ENCODE peak calls at places on chromosomes 7 and 10, in six cellular contexts. Y is IMR-90, O is H9, M is neuronal stem cell, K is trophoblast cell, A is H1. C is an unnamed sample.
A peak's percentile ranks its signal among the peaks of the same experiment; 100 is the strongest.

GRCh38 chr10:4470231-4470840 is 355.7 kb upstream of the AKR1E2 start:
- DNase-seq in A (no peak), O (no peak), K (peak; percentile 91), M (no peak), Y (peak; percentile 92), C (peak; percentile 49)

GRCh38 chr10:113961261-113961938 is 82.3 kb upstream of the ADRB1 start:
- DNase-seq in M (no peak), K (no peak), O (no peak), Y (no peak), A (no peak), C (no peak)

GRCh38 chr10:97861351-97861750 is 11.7 kb downstream of the GOLGA7B start:
- DNase-seq in Y (peak; percentile 44), A (no peak), K (peak; percentile 8), M (no peak), O (no peak), C (peak; percentile 23)

GRCh38 chr7:98252655-98253054 is 623 bp upstream of the TECPR1 start:
- DNase-seq in A (no peak), O (no peak), M (no peak), K (no peak), Y (peak; percentile 11), C (no peak)

GRCh38 chr7:78134256-78134655 is 335.7 kb downstream of the PHTF2 start:
- DNase-seq in Y (peak; percentile 88), O (no peak), A (no peak), M (no peak), K (peak; percentile 62), C (peak; percentile 63)

GRCh38 chr10:35778344-35778743 is 136.2 kb upstream of the FZD8 start:
- DNase-seq in Y (no peak), A (no peak), K (no peak), O (no peak), M (no peak), C (no peak)

GRCh38 chr10:45075821-45076220 is 75.1 kb downstream of the ZNF22 start:
- DNase-seq in M (no peak), Y (no peak), K (no peak), A (no peak), O (no peak), C (no peak)

GRCh38 chr7:23012797-23013714 is 874 bp downstream of the HYCC1 start:
- DNase-seq in A (no peak), O (peak; percentile 44), M (peak; percentile 33), K (peak; percentile 55), Y (no peak), C (peak; percentile 43)

GRCh38 chr10:118900617-118901016 is 128.9 kb upstream of the NANOS1 start:
- DNase-seq in Y (no peak), A (no peak), M (no peak), K (no peak), O (no peak), C (no peak)

GRCh38 chr10:125639846-125640245 is 43.1 kb downstream of the TEX36 start:
- DNase-seq in K (peak; percentile 76), M (no peak), Y (no peak), A (no peak), O (no peak), C (no peak)

GRCh38 chr10:1159131-1160061 is 103.2 kb downstream of the WDR37 start:
- DNase-seq in O (no peak), Y (peak; percentile 58), A (no peak), M (no peak), K (peak; percentile 68), C (no peak)

GRCh38 chr10:1156921-1157614 is 100.9 kb downstream of the WDR37 start:
- DNase-seq in K (no peak), O (no peak), M (no peak), A (no peak), Y (no peak), C (no peak)

GRCh38 chr10:1156616-1156886 is 100.4 kb downstream of the WDR37 start:
- DNase-seq in Y (no peak), O (no peak), K (no peak), M (no peak), A (no peak), C (no peak)

GRCh38 chr10:1157615-1157933 is 101.4 kb downstream of the WDR37 start:
- DNase-seq in O (no peak), Y (no peak), K (no peak), M (no peak), A (no peak), C (no peak)

GRCh38 chr10:1158066-1158465 is 101.9 kb downstream of the WDR37 start:
- DNase-seq in Y (no peak), M (no peak), K (no peak), O (no peak), A (no peak), C (no peak)
- H2AK5ac ChIP-seq in Y (no peak overlapping the region), M (no peak overlapping the region), K (no peak overlapping the region), O (no peak overlapping the region), A (no peak overlapping the region), C (no peak overlapping the region)

GRCh38 chr7:28684729-28685211 is 272.5 kb downstream of the CREB5 start:
- DNase-seq in M (no peak), A (no peak), K (no peak), O (no peak), Y (no peak), C (no peak)

GRCh38 chr7:28681693-28682092 is 269.4 kb downstream of the CREB5 start:
- DNase-seq in O (no peak), Y (no peak), M (no peak), A (no peak), K (no peak), C (no peak)

GRCh38 chr7:28685291-28685659 is 272.9 kb downstream of the TRIL start:
- DNase-seq in O (no peak), A (no peak), K (no peak), M (no peak), Y (no peak), C (no peak)

GRCh38 chr7:28682136-28682535 is 269.8 kb downstream of the CREB5 start:
- DNase-seq in K (no peak), M (no peak), O (no peak), Y (no peak), A (no peak), C (no peak)

DNA sequence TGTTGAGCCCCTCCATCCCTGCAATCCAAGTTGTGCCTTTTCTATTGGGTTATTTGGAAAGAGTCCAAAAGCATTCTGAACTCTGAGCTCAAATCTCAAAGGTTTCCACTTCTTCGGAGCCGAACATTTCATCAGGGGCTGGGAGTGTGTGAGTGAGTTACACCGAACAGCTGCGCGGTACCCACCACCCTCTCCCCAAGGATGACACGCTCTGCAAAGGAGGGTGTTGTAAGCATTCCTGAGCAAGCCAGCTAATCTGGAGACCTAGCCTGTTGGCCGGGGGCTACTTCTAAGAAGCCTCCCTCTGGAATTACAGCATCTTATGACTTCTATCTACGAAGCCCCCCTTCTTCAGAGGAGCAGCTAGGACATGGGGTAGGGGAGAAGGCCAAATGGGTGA is 270.5 kb downstream of the CREB5 start:
- DNase-seq in Y (no peak), A (no peak), M (no peak), K (no peak), O (no peak), C (no peak)
- H4K91ac ChIP-seq in Y (no peak overlapping the region), A (no peak overlapping the region), M (no peak overlapping the region), K (peak overlapping the region; percentile 4), O (no peak overlapping the region), C (no peak overlapping the region)

GRCh38 chr10:69865450-69865849 is 63.7 kb downstream of the COL13A1 start:
- DNase-seq in Y (no peak), K (peak; percentile 3), O (no peak), A (no peak), M (no peak), C (no peak)

GRCh38 chr10:69866246-69866687 is 64.6 kb downstream of the COL13A1 start:
- DNase-seq in Y (no peak), O (no peak), M (no peak), K (no peak), A (no peak), C (no peak)

GRCh38 chr10:69862882-69863530 is 61.3 kb downstream of the COL13A1 start:
- DNase-seq in Y (no peak), K (no peak), A (no peak), O (no peak), M (no peak), C (no peak)

GRCh38 chr10:69863580-69863979 is 61.9 kb downstream of the COL13A1 start:
- DNase-seq in M (no peak), K (no peak), A (no peak), Y (peak; percentile 77), O (no peak), C (peak; percentile 66)

GRCh38 chr10:69864321-69864720 is 62.6 kb downstream of the COL13A1 start:
- DNase-seq in O (no peak), K (no peak), Y (peak; percentile 93), M (no peak), A (no peak), C (peak; percentile 78)
- H3K4me1 ChIP-seq in O (peaks cover 20% of the 10 kb centered on the region), K (peaks cover 3% of the 10 kb centered on the region), Y (peaks cover 37% of the 10 kb centered on the region), M (peaks cover 30% of the 10 kb centered on the region), A (peaks cover 58% of the 10 kb centered on the region), C (peaks cover 51% of the 10 kb centered on the region)

DNA sequence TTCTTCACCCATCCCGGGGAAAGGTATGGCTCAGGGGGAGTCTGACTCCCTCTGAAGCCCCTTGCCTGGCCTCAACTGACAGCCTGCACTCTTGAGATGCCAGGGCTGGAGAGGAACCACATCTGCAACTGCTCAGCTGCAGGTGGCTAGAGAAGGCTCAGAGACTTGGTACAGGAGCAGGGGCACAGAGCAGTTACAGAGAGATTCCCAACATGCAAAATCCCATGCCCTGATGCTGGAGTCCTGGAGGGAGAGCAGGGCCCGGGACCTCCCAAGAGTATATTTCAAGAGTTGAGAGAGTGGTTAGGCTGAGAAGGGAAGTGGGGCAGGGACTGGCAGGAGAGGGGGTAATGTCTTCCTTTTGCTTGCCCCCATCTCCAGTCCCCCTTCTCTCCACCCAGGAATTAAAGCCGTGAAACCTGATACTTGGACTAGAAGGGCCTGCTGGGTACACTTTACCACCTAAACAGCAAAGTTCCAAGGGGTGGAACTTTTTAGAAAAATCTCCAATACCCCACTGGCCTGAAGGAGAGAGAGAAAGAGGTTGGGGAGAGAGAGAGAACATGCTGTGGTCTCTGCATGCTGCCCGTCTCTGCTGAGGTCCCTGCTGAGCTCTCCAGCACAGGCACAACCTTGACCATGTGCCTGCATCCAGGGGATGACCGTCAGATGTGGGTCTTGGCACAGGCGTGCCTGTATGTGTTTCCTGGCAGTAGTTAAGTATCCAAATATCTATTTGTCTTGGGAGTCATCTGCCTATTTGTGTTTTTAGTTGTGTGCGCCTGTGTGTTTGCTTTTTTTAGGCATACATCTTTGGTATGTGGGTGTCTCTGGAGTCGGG is 2.1 kb upstream of the UNC5B start:
- DNase-seq in Y (no peak), A (no peak), O (no peak), K (no peak), M (no peak), C (no peak)
- H2AK5ac ChIP-seq in Y (no peak overlapping the region), A (peak overlapping the region; percentile 17), O (no peak overlapping the region), K (no peak overlapping the region), M (no peak overlapping the region), C (no peak overlapping the region)

DNA sequence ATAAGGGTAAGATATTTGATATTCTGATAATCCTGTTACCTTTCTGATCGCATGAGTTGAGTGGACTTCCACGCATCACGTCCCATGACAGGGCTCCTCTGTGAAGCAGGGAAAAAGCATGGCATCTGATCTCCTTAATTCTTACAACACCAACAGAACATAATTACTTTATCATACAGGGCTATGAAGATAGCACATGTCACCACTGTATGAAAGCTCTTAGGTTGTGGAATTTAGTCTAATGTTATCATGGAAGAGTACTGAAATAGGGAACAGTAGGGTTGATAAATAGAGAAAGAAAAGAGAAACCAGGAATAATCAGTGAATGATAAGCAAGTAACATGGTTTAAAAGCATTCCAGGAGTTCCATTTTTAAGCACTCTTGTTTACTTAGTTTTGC is 212.0 kb downstream of the CACNB2 start:
- DNase-seq in M (no peak), A (no peak), Y (no peak), O (no peak), K (no peak), C (no peak)
- H4K91ac ChIP-seq in M (no peak overlapping the region), A (no peak overlapping the region), Y (no peak overlapping the region), O (no peak overlapping the region), K (no peak overlapping the region), C (no peak overlapping the region)

GRCh38 chr10:102781089-102781920 is 37.6 kb downstream of the WBP1L start:
- DNase-seq in K (no peak), O (no peak), Y (no peak), M (no peak), A (no peak), C (peak; percentile 62)
- H3K4me1 ChIP-seq in K (peaks cover 56% of the 10 kb centered on the region), O (peaks cover 21% of the 10 kb centered on the region), Y (peaks cover 25% of the 10 kb centered on the region), M (peaks cover 23% of the 10 kb centered on the region), A (peaks cover 27% of the 10 kb centered on the region), C (peaks cover 29% of the 10 kb centered on the region)